ENCODE peak calls at places on chromosomes 5 and 9, in four cellular contexts. D is A549, Z is HepG2, G is IMR-90. P is an unnamed sample.

GRCh38 chr9:129422843-129423700 is 197.8 kb downstream of the C9orf50 start:
- DNase-seq in G (peak), Z (no peak), D (no peak), P (no peak)

GRCh38 chr9:134492281-134492691 is 149.3 kb upstream of the COL5A1 start:
- DNase-seq in Z (no peak), G (peak), D (no peak), P (no peak)

GRCh38 chr5:79582186-79582585 is 30.1 kb upstream of the TENT2 start:
- DNase-seq in Z (no peak), D (no peak), G (no peak), P (no peak)

GRCh38 chr5:57986746-57987145 is 473.1 kb downstream of the PLK2 start:
- DNase-seq in D (no peak), Z (no peak), G (peak), P (no peak)

GRCh38 chr5:67014957-67015400 is 181.6 kb downstream of the CD180 start:
- DNase-seq in D (no peak), G (no peak), Z (no peak), P (no peak)

GRCh38 chr5:19179561-19179960 is 808.4 kb downstream of the CDH18 start:
- DNase-seq in D (no peak), Z (no peak), G (no peak), P (no peak)

GRCh38 chr9:98164912-98165311 is 27.5 kb downstream of the CORO2A start:
- DNase-seq in D (no peak), Z (no peak), G (no peak), P (no peak)

GRCh38 chr5:78627175-78627574 is 21.4 kb downstream of the LHFPL2 start:
- DNase-seq in G (no peak), Z (no peak), D (no peak), P (peak)

GRCh38 chr5:132054031-132054696 is 6.3 kb upstream of the IL3 start:
- DNase-seq in G (no peak), Z (no peak), D (no peak), P (no peak)

GRCh38 chr5:72188176-72188575 is 80.9 kb downstream of the MAP1B start:
- DNase-seq in Z (no peak), D (no peak), G (no peak), P (no peak)

GRCh38 chr9:6029581-6029980 is 14.2 kb upstream of the RANBP6 start:
- DNase-seq in D (no peak), Z (no peak), G (no peak), P (no peak)

GRCh38 chr9:136237486-136238341 is 7.9 kb downstream of the QSOX2 start:
- DNase-seq in D (no peak), G (no peak), Z (no peak), P (peak)
- TF ChIP-seq MAZ in D (no peak), G (no peak), Z (no peak), P (no peak)

DNA sequence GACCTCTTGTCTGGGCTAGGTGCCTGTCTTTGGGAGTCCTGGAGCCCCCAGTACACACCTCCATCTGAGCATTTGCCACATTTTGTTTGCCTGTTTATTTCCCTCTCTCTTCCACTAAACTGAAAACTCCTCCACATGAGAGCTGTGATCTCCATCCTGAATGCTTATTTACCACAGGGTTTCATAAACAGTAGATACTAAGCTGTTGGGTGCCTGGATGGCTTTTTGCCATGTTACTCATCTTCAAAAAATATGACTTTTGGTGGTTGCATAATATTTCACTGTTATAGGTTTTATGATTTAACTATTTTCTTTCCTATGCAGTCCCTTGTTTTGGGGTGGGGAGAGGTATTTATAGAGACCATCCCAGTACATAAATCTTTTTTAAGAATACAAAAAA is 99.6 kb downstream of the APBA1 start:
- DNase-seq in Z (no peak), D (no peak), G (no peak), P (no peak)
- TF ChIP-seq MAZ in Z (no peak), D (no peak), G (no peak), P (no peak)

DNA sequence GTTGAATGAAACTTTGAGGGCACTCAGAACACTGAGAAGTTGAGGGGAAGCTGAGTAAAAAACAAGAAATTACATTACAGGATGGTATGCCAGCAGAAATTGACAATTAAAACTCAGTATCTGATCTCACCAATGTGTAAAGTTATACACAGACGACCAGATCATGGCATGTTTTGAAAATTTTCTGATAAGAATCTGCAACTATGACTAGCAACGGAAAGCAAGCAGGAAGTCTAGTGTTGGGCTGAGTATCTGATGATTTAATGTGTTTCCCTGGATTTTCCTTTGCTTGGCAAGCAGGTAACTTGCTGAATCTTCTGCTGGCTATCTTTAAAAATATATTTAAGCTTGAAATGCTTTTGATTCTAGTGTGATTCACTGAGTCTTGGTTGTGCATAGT is 5.2 kb upstream of the GCNT4 start:
- DNase-seq in G (no peak), Z (no peak), D (no peak), P (no peak)
- TF ChIP-seq MAZ in G (no peak), Z (no peak), D (no peak), P (no peak)

GRCh38 chr9:17137576-17137975 is 2.7 kb downstream of the CNTLN start:
- DNase-seq in G (peak), Z (no peak), D (no peak), P (no peak)
- TF ChIP-seq MAZ in G (no peak), Z (no peak), D (no peak), P (no peak)

GRCh38 chr5:40499514-40500273 is 180.0 kb upstream of the PTGER4 start:
- DNase-seq in G (no peak), D (no peak), Z (no peak), P (no peak)

GRCh38 chr5:40497573-40497972 is 182.1 kb upstream of the PTGER4 start:
- DNase-seq in Z (no peak), D (no peak), G (peak), P (no peak)

GRCh38 chr5:40490464-40491083 is 189.1 kb upstream of the PTGER4 start:
- DNase-seq in D (no peak), Z (no peak), G (no peak), P (no peak)

GRCh38 chr5:40495172-40495699 is 184.5 kb upstream of the PTGER4 start:
- DNase-seq in G (no peak), Z (no peak), D (no peak), P (no peak)

DNA sequence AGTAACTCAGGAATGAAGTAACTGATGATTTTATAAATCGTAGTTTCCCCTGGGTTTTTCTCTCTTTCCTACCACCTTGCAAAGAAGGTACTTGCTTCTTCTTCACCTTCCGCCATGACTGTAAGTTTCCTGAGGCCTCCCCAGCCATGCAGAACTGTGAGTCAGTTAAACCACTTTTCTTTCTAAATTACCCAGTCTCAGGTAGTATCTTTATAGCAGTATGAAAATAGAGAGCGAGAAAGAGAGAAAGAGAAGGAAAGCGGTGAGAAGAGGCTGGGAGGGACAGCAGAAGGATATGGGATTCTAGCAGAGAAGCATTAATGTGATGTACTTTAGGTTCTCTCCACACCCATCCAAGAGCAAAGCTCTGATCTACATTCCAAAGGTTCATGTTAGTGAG is 185.1 kb upstream of the PTGER4 start:
- DNase-seq in G (no peak), Z (no peak), D (no peak), P (no peak)
- TF ChIP-seq MAZ in G (no peak), Z (no peak), D (no peak), P (no peak)

DNA sequence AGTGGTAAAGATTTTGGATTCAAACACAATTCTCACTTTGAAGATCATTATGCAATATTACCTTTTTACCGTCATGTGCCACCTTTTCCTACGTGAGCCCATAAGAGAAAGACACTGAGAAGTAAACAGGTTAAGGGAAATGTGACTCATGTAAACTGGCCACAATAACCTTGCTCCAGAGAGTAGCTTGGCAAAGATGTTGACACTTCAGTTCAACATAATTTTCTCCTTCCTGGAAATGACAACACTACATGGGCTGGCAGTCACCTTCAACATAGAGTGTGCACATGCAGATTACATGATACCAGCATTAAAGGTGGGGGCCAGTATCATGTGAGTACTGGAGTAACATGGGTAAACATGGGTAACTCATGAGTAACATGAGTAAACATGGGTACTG is 141.9 kb downstream of the CDK5RAP2 start:
- DNase-seq in G (peak), Z (no peak), D (no peak), P (no peak)
- TF ChIP-seq MAZ in G (no peak), Z (no peak), D (no peak), P (no peak)

GRCh38 chr9:108300296-108301287 is 555.2 kb downstream of the ACTL7B start:
- DNase-seq in Z (no peak), G (no peak), D (no peak), P (no peak)

GRCh38 chr9:108296056-108296455 is 559.7 kb downstream of the ACTL7B start:
- DNase-seq in Z (no peak), D (no peak), G (peak), P (no peak)

GRCh38 chr9:108291586-108291932 is 564.2 kb downstream of the ACTL7B start:
- DNase-seq in D (no peak), G (no peak), Z (no peak), P (no peak)

DNA sequence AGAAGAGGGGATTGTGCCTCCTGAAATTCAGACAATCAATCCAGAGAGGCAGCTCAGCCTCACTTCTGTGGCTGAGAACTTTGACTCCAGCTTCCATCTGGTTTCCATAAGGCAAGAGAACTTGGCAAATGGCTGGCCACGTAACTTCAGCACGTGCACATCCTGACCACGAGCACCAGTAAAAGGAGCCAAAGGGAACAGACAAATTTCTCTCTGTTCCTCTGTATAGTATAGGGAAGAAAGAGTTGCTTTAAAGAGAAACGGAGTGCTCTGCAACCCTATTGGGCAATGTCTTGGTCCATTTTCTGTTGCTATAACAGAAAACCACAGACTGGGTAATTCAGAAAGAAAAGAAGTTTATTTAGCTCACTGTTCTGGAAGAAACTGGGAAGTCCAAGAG is 558.8 kb downstream of the ACTL7B start:
- DNase-seq in G (peak), D (no peak), Z (no peak), P (no peak)
- TF ChIP-seq MAZ in G (no peak), D (no peak), Z (no peak), P (no peak)

DNA sequence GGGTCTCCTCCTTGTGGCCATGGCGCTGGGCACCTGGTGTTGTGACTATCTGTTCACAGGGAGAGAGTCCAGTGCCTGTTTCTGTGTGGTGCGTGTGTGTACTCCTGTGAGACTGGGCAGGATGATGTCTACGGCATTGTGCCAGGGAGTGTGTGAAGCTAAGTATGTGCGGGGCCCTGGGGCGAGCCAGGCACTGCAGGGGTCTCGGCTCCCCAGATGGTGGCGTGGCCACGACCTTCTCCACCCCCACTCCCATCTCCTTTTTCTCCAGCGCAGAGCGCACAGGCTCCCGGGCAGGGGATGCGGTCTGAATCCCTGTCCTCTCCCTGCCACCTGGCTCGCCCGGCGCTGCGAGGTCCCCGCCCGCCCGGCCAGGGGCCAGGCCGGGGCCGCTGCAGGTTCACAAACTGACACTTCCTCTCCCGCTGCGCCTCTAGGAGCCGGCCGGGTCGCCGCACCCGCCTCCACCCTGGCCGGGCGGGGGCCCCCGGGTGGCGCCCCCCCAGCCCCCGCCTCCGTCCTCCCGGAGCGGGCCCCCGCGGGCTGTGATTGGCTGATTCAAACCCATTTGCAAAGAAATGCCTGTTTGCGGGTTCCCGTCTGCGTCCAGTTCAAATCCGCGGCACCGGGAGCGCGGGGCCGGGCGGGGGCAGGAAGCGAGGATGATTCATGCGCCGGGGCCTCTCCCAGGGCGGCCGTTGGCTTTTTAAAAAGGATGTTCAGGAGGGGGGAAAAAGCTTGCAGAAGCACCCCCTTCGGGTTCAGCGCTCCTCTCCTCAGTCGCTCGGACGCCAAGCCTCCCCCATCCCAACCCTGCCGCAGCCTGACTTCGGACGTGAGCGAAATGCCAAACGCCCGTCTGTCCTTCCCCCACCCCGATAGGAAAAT is 790 bp downstream of the PHF19 start:
- DNase-seq in D (peak), Z (peak), G (peak), P (peak)
- TF ChIP-seq MAZ in D (peak), Z (peak), G (peak), P (no peak)

DNA sequence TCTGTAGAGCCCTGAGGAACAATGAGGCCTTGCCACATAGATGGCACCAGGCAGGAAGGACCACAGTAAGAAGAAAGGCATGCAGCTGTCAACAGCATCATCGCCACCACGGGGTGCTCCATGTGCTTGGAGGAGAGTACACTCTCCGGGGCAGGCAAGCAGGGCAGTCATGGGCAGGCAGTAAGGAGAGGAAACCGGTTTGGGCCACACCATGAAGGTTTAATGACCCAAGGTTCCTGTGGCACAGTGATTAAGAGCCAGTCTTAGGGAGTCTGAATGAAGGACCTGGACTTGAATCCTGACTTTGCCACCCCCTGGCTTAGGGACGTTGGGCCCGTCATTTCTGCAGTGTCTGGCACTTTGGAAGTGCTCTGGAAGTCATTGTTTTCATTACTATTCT is 80.6 kb upstream of the ZBTB43 start:
- DNase-seq in G (no peak), Z (no peak), D (no peak), P (no peak)
- TF ChIP-seq MAZ in G (no peak), Z (no peak), D (no peak), P (no peak)

GRCh38 chr5:94281402-94281801 is 337.0 kb downstream of the KIAA0825 start:
- DNase-seq in Z (no peak), G (no peak), D (no peak), P (no peak)
- TF ChIP-seq MAZ in Z (no peak), G (no peak), D (no peak), P (no peak)

P was measured in K562.